ENCODE peak calls at places on chromosome 18, in six cellular contexts. I, O, K, X, E and U are unnamed samples.
A peak's percentile ranks its signal among the peaks of the same experiment; 100 is the strongest.

GRCh38 chr18:33560686-33561370 is 17.2 kb upstream of the ASXL3 start:
- DNase-seq in I (no peak), O (no peak), K (no peak), X (no peak), E (no peak), U (no peak)

GRCh38 chr18:46213295-46213694 is 109.1 kb downstream of the HAUS1 start:
- DNase-seq in I (peak; percentile 9), O (no peak), K (no peak), X (peak; percentile 21), E (no peak), U (no peak)

GRCh38 chr18:7877609-7878008 is 310.5 kb downstream of the PTPRM start:
- DNase-seq in I (no peak), O (no peak), K (no peak), X (no peak), E (no peak), U (no peak)

GRCh38 chr18:68769423-68769822 is 28.5 kb upstream of the CCDC102B start:
- DNase-seq in I (no peak), O (peak; percentile 31), K (peak; percentile 30), X (no peak), E (no peak), U (no peak)

GRCh38 chr18:11808001-11808855 is 43.0 kb upstream of the CHMP1B start:
- DNase-seq in I (no peak), O (no peak), K (no peak), X (peak; percentile 52), E (no peak), U (peak; percentile 56)

GRCh38 chr18:79965119-79965902 is 868 bp downstream of the HSBP1L1 start:
- DNase-seq in I (no peak), O (peak; percentile 42), K (peak; percentile 64), X (no peak), E (peak; percentile 69), U (no peak)

GRCh38 chr18:23243178-23243577 is 107.9 kb downstream of the CABLES1 start:
- DNase-seq in I (no peak), O (no peak), K (no peak), X (no peak), E (no peak), U (no peak)

GRCh38 chr18:77948571-77948970 is 698.9 kb downstream of the GALR1 start:
- DNase-seq in I (no peak), O (no peak), K (no peak), X (no peak), E (no peak), U (no peak)

GRCh38 chr18:49400398-49401072 is 59.9 kb downstream of the DYM start:
- DNase-seq in I (no peak), O (no peak), K (peak; percentile 6), X (no peak), E (no peak), U (no peak)

DNA sequence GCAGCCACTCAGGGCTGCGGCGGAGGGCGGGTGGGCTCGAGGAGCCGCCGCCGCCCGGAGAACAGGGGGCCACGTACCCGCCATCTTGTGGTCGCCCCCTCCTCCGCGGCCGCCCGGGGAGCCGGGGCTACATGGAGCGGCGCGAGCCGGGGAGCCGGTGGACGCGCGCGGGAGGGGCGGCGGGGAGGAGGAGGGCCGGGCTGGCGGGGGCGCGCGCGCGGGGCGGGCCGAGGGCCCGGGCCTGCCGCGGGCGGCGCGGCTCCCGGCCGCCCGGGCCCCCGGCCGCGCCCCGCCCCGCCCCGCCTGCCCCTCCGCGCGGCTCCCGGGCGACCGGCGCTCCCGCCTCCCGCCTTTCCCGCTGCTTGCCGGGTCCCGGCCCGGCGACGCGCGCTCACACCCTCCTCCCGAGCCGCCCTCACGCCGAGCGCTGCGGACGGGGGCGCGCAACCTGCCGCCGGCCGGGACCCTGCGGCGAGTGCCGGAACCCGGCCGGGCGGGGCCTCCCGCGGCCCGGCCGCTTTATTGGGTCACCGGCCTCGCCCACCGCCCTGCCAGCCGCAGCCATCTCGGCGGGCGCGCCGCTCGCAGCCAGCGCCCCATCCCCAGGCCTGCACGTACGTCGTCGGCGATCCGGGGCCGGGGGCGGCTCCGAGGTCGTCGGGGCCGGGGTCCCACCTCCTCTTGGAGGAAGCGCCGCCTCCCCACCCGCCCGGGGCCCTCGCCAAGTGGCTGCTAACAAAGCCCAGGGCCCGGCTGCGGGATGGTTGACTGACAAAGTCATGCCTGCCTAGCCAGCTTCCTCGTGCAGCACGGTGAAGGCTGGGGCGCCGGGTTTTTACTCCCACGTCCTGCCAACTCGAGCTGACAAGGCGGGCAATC is at the start of gene PPP4R1:
- DNase-seq in I (peak; percentile 95), O (peak; percentile 50), K (peak; percentile 86), X (no peak), E (peak; percentile 77), U (peak; percentile 49)
- TF ChIP-seq POLR2A in I (no peak), O (no peak), K (peak; percentile 74), X (peak; percentile 43), E (peak; percentile 19), U (peak; percentile 37)

DNA sequence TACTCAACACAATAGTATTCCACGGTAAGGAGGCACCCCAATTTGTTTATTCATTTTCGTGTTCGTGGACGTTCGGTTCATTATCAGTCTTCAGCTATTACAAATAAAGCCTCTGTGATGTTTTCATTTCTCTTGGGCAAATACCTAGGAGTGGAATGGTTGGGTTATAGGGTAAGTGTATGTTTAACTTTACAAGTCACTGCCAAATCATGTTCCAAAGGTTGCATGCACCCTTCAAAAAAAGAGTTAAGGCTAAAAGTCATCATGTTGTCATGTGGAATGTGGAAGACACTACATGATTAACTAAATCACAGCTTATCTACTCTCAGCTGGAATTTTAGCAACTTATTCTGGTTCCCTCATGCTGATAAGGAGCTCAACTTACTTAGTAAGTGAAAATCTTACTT is 15.8 kb downstream of the INO80C start:
- DNase-seq in I (no peak), O (no peak), K (no peak), X (no peak), E (no peak), U (no peak)
- TF ChIP-seq POLR2A in I (no peak), O (no peak), K (no peak), X (no peak), E (no peak), U (no peak)

GRCh38 chr18:10518595-10519273 is 7.1 kb upstream of the NAPG start:
- DNase-seq in I (peak; percentile 38), O (no peak), K (peak; percentile 49), X (no peak), E (peak; percentile 79), U (no peak)

GRCh38 chr18:10514082-10514481 is 11.7 kb upstream of the NAPG start:
- DNase-seq in I (no peak), O (no peak), K (no peak), X (no peak), E (peak; percentile 45), U (no peak)

GRCh38 chr18:10516078-10516477 is 9.7 kb upstream of the NAPG start:
- DNase-seq in I (no peak), O (no peak), K (no peak), X (no peak), E (no peak), U (no peak)

GRCh38 chr18:10514621-10515020 is 11.2 kb upstream of the NAPG start:
- DNase-seq in I (no peak), O (no peak), K (no peak), X (no peak), E (no peak), U (no peak)

GRCh38 chr18:10515456-10515855 is 10.4 kb upstream of the NAPG start:
- DNase-seq in I (no peak), O (peak; percentile 81), K (no peak), X (no peak), E (no peak), U (no peak)
- TF ChIP-seq POLR2A in I (no peak), O (no peak), K (no peak), X (no peak), E (no peak), U (no peak)

DNA sequence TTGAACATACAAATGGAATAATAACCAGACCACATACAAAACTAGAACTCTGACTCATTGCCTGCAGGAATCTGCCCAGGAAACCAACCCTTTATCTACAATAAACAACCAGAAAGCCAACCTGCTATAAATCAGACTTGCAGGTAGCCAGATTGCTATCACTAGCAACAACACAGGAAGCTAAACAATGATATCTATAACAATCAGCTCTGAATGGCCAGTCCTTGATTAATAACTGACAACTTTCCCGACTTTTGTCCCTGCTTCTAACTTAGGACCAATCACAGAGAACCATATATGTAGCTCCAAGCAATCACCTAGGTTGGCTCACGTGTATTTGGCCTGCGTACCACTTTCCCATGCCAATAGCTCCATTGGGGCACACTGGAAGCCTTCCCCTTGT is 470.8 kb downstream of the RIT2 start:
- DNase-seq in I (no peak), O (no peak), K (no peak), X (no peak), E (no peak), U (no peak)
- TF ChIP-seq POLR2A in I (no peak), O (no peak), K (no peak), X (no peak), E (no peak), U (no peak)

DNA sequence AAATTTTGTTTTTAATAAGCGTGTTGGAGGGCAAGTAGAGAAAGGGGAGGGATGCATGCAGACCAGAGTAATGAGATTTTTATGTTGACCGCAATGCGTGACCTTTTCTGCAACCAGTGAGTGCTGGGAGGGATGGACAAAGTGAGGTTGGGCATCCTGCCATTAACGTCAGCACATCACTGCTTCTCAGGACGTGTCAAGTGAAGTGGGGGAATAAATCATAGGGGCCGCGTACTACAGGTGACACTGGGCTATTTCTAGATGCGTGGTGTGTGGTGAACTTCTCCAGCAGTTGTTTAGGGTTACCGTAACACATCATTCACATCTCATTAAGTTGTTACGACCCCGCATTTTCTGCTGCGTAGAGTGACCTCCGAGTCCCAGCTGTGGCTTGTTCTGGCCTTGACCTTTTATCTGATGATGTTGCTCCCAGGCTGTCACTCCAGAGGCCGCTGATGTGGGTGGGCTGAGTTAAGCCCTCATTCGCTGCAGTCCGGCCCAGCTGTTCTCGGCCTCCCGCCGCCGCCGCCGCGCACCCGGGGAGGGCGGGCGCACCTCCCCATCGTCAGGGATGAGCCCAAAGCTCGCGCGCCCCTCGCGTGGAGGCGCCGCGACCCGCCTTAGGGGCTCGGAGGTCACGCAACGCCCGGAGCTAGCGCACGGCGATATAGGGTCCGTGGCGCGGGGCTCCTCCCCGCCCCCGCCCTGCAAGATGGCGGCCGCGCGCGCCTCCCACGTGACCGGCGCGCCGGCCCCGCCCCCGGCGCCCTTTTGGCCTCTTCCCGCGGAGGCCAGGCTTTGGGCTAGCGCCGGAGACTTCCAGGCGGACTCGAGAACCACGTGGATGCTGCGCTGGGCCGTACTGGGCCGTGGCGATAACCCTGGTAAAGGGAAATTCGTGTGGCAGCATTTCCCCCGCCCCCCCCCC is 3.5 kb downstream of the ZCCHC2 start:
- DNase-seq in I (peak; percentile 74), O (peak; percentile 62), K (peak; percentile 87), X (peak; percentile 57), E (peak; percentile 80), U (peak; percentile 72)
- TF ChIP-seq POLR2A in I (peak; percentile 64), O (peak; percentile 53), K (peak; percentile 81), X (peak; percentile 68), E (peak; percentile 85), U (peak; percentile 80)

GRCh38 chr18:2655153-2655953 is at the start of gene SMCHD1:
- DNase-seq in I (peak; percentile 93), O (peak; percentile 77), K (peak; percentile 91), X (peak; percentile 37), E (peak; percentile 81), U (peak; percentile 65)
- TF ChIP-seq POLR2A in I (peak; percentile 98), O (no peak), K (peak; percentile 94), X (peak; percentile 91), E (peak; percentile 85), U (peak; percentile 84)

GRCh38 chr18:54557958-54558357 is 33.1 kb upstream of the DYNAP start:
- DNase-seq in I (no peak), O (no peak), K (no peak), X (no peak), E (no peak), U (no peak)

GRCh38 chr18:54555996-54556395 is 35.0 kb upstream of the DYNAP start:
- DNase-seq in I (no peak), O (no peak), K (no peak), X (no peak), E (no peak), U (no peak)

GRCh38 chr18:54561864-54562263 is 29.2 kb upstream of the DYNAP start:
- DNase-seq in I (no peak), O (no peak), K (no peak), X (no peak), E (no peak), U (no peak)

GRCh38 chr18:54558609-54559585 is 32.1 kb upstream of the DYNAP start:
- DNase-seq in I (peak; percentile 23), O (no peak), K (peak; percentile 33), X (no peak), E (no peak), U (no peak)
- TF ChIP-seq POLR2A in I (no peak), O (no peak), K (no peak), X (no peak), E (no peak), U (no peak)